ENCODE peak calls at places on chromosomes 13 and 19, in five cellular contexts. One of them, this sample, is unnamed.

GRCh38 chr13:98807774-98808173 is 55.3 kb upstream of the SLC15A1 start:
- DNase-seq in NCI-H1092: no peak
- DNase-seq in tibial nerve: no peak
- DNase-seq in mucosa of gallbladder: no peak
- DNase-seq in transverse colon: no peak
- DNase-seq in this sample: no peak

GRCh38 chr19:50173144-50173543 is 10.1 kb upstream of the IZUMO2 start:
- DNase-seq in NCI-H1092: no peak
- DNase-seq in tibial nerve: no peak
- DNase-seq in mucosa of gallbladder: peak; percentile 41
- DNase-seq in transverse colon: peak; percentile 81
- DNase-seq in this sample: no peak

GRCh38 chr19:11279505-11280236 is 16.3 kb upstream of the TSPAN16 start:
- DNase-seq in NCI-H1092: no peak
- DNase-seq in tibial nerve: no peak
- DNase-seq in mucosa of gallbladder: no peak
- DNase-seq in transverse colon: no peak
- DNase-seq in this sample: no peak

GRCh38 chr19:4233282-4233853 is 4.0 kb downstream of the EBI3 start:
- DNase-seq in NCI-H1092: no peak
- DNase-seq in tibial nerve: no peak
- DNase-seq in mucosa of gallbladder: peak; percentile 22
- DNase-seq in transverse colon: peak; percentile 57
- DNase-seq in this sample: no peak

GRCh38 chr19:32318884-32319520 is 26.4 kb upstream of the ZNF507 start:
- DNase-seq in NCI-H1092: no peak
- DNase-seq in tibial nerve: no peak
- DNase-seq in mucosa of gallbladder: no peak
- DNase-seq in transverse colon: no peak
- DNase-seq in this sample: peak; percentile 24

GRCh38 chr19:40394816-40395210 is 4.8 kb upstream of the HIPK4 start:
- DNase-seq in NCI-H1092: no peak
- DNase-seq in tibial nerve: no peak
- DNase-seq in mucosa of gallbladder: no peak
- DNase-seq in transverse colon: no peak
- DNase-seq in this sample: no peak

GRCh38 chr13:28532226-28533048 is 37.5 kb upstream of the FLT1 start:
- DNase-seq in NCI-H1092: no peak
- DNase-seq in tibial nerve: no peak
- DNase-seq in mucosa of gallbladder: peak; percentile 14
- DNase-seq in transverse colon: no peak
- DNase-seq in this sample: peak; percentile 22

GRCh38 chr13:59201836-59202235 is 961.9 kb downstream of the DIAPH3 start:
- DNase-seq in NCI-H1092: no peak
- DNase-seq in tibial nerve: no peak
- DNase-seq in mucosa of gallbladder: no peak
- DNase-seq in transverse colon: no peak
- DNase-seq in this sample: no peak

GRCh38 chr19:14059093-14059480 is 2.8 kb downstream of the PALM3 start:
- DNase-seq in NCI-H1092: no peak
- DNase-seq in tibial nerve: no peak
- DNase-seq in mucosa of gallbladder: no peak
- DNase-seq in transverse colon: peak; percentile 28
- DNase-seq in this sample: no peak

GRCh38 chr19:32537626-32538025 is 43.4 kb upstream of the PDCD5 start:
- DNase-seq in NCI-H1092: no peak
- DNase-seq in tibial nerve: no peak
- DNase-seq in mucosa of gallbladder: no peak
- DNase-seq in transverse colon: no peak
- DNase-seq in this sample: no peak

This sample was measured in SJSA1.